ENCODE peak calls at places on chromosome 19, in four cellular contexts. I is colonic mucosa, D is type B pancreatic cell, V is GM12891. J is an unnamed sample.

GRCh38 chr19:1161716-1162115 is 12.4 kb downstream of the SBNO2 start:
- DNase-seq in D (no peak), V (no peak), I (no peak), J (no peak)

GRCh38 chr19:18488838-18489626 is 32.8 kb downstream of the ELL start:
- DNase-seq in I (no peak), V (no peak), D (no peak), J (peak)

GRCh38 chr19:8673281-8673891 is 25.2 kb downstream of the ACTL9 start:
- DNase-seq in V (no peak), I (no peak), D (no peak), J (no peak)

GRCh38 chr19:41698746-41699230 is 9.6 kb upstream of the CEACAM5 start:
- DNase-seq in D (no peak), V (no peak), I (peak), J (peak)

GRCh38 chr19:51716925-51717324 is 6.9 kb downstream of the HAS1 start:
- DNase-seq in D (no peak), V (no peak), I (no peak), J (no peak)

GRCh38 chr19:54329476-54330165 is 9.3 kb downstream of the LILRA4 start:
- DNase-seq in I (no peak), V (no peak), D (no peak), J (no peak)

GRCh38 chr19:3893509-3894179 is 13.2 kb downstream of the ATCAY start:
- DNase-seq in V (no peak), I (no peak), D (no peak), J (no peak)

GRCh38 chr19:47493378-47494210 is 9.6 kb upstream of the KPTN start:
- DNase-seq in V (no peak), D (no peak), I (no peak), J (no peak)

GRCh38 chr19:36213793-36214387 is 575 bp downstream of the ZNF565 start:
- DNase-seq in D (no peak), V (no peak), I (no peak), J (no peak)

GRCh38 chr19:14073925-14074838 is 1.6 kb downstream of the MISP3 start:
- DNase-seq in V (no peak), D (no peak), I (peak), J (no peak)

GRCh38 chr19:38073806-38074685 is 150.0 kb downstream of the DPF1 start:
- DNase-seq in I (no peak), V (no peak), D (no peak), J (no peak)

GRCh38 chr19:19602713-19603320 is 15.7 kb downstream of the PBX4 start:
- DNase-seq in D (no peak), I (no peak), V (no peak), J (no peak)

GRCh38 chr19:44817725-44818469 is 9.0 kb downstream of the BCAM start:
- DNase-seq in D (no peak), V (no peak), I (no peak), J (no peak)

GRCh38 chr19:3683866-3684816 is 16.1 kb downstream of the PIP5K1C start:
- DNase-seq in I (no peak), V (peak), D (no peak), J (no peak)

GRCh38 chr19:21483589-21484170 is 21.7 kb upstream of the ZNF429 start:
- DNase-seq in V (peak), D (no peak), I (peak), J (peak)

GRCh38 chr19:3721131-3721899 is 13.1 kb downstream of the TJP3 start:
- DNase-seq in D (peak), V (peak), I (peak), J (peak)

GRCh38 chr19:40240332-40240731 is 13.8 kb upstream of the CCNP start:
- DNase-seq in I (no peak), D (no peak), V (no peak), J (no peak)

J was measured in left lobe of liver.